ENCODE peak calls at places on chromosome 20, in five cellular contexts. P, G, E, L and C are unnamed samples.

GRCh38 chr20:51525241-51526104 is 17.0 kb downstream of the NFATC2 start:
- DNase-seq in P (no peak), G (no peak), E (no peak), L (no peak), C (peak)

GRCh38 chr20:973785-974194 is 28.3 kb downstream of the RSPO4 start:
- DNase-seq in P (no peak), G (peak), E (no peak), L (peak), C (no peak)

GRCh38 chr20:23078351-23078993 is 7.7 kb downstream of the CD93 start:
- DNase-seq in P (no peak), G (no peak), E (no peak), L (peak), C (no peak)

GRCh38 chr20:57627972-57628650 is 7.9 kb upstream of the ZBP1 start:
- DNase-seq in P (no peak), G (peak), E (no peak), L (peak), C (no peak)

GRCh38 chr20:24879875-24880274 is 69.2 kb upstream of the CST7 start:
- DNase-seq in P (no peak), G (no peak), E (no peak), L (no peak), C (no peak)

GRCh38 chr20:57708694-57709673 is 831 bp downstream of the PMEPA1 start:
- DNase-seq in P (no peak), G (peak), E (no peak), L (peak), C (peak)

GRCh38 chr20:57693002-57693582 is 16.7 kb downstream of the PMEPA1 start:
- DNase-seq in P (no peak), G (peak), E (peak), L (no peak), C (no peak)

GRCh38 chr20:37897008-37897548 is 5.8 kb upstream of the VSTM2L start:
- DNase-seq in P (peak), G (no peak), E (no peak), L (peak), C (no peak)

GRCh38 chr20:59783020-59784010 is 150.1 kb downstream of the SYCP2 start:
- DNase-seq in P (peak), G (peak), E (peak), L (peak), C (no peak)

GRCh38 chr20:831251-831650 is 2.3 kb upstream of the FAM110A start:
- DNase-seq in P (no peak), G (no peak), E (no peak), L (no peak), C (no peak)

GRCh38 chr20:24405810-24406209 is 63.6 kb upstream of the SYNDIG1 start:
- DNase-seq in P (no peak), G (no peak), E (no peak), L (no peak), C (no peak)

GRCh38 chr20:41643504-41643938 is 25.3 kb upstream of the CHD6 start:
- DNase-seq in P (no peak), G (peak), E (peak), L (peak), C (no peak)

GRCh38 chr20:8161262-8162071 is 29.4 kb downstream of the PLCB1 start:
- DNase-seq in P (no peak), G (no peak), E (no peak), L (no peak), C (no peak)

GRCh38 chr20:62104791-62105345 is 17.4 kb upstream of the LSM14B start:
- DNase-seq in P (no peak), G (peak), E (peak), L (peak), C (no peak)

GRCh38 chr20:43992885-43993284 is 78.2 kb downstream of the TOX2 start:
- DNase-seq in P (no peak), G (no peak), E (no peak), L (no peak), C (no peak)

GRCh38 chr20:49675368-49676151 is 38.1 kb downstream of the B4GALT5 start:
- DNase-seq in P (no peak), G (peak), E (no peak), L (no peak), C (no peak)

GRCh38 chr20:15618912-15619311 is 954.3 kb downstream of the KIF16B start:
- DNase-seq in P (no peak), G (no peak), E (no peak), L (no peak), C (no peak)

GRCh38 chr20:59765599-59766177 is 161.3 kb downstream of the PHACTR3 start:
- DNase-seq in P (peak), G (peak), E (no peak), L (peak), C (no peak)

GRCh38 chr20:38523697-38524096 is 51.1 kb downstream of the RALGAPB start:
- DNase-seq in P (no peak), G (no peak), E (no peak), L (peak), C (no peak)

GRCh38 chr20:58547527-58548475 is 32.6 kb upstream of the APCDD1L start:
- DNase-seq in P (no peak), G (no peak), E (no peak), L (no peak), C (no peak)

GRCh38 chr20:16864069-16864468 is 115.9 kb downstream of the OTOR start:
- DNase-seq in P (no peak), G (peak), E (no peak), L (no peak), C (no peak)

GRCh38 chr20:54028276-54029011 is 42.0 kb downstream of the BCAS1 start:
- DNase-seq in P (no peak), G (no peak), E (no peak), L (no peak), C (no peak)

GRCh38 chr20:55544638-55545037 is 460.7 kb downstream of the CBLN4 start:
- DNase-seq in P (no peak), G (no peak), E (no peak), L (no peak), C (no peak)

GRCh38 chr20:38673731-38674177 is 50.5 kb upstream of the SLC32A1 start:
- DNase-seq in P (no peak), G (peak), E (no peak), L (peak), C (peak)

DNA sequence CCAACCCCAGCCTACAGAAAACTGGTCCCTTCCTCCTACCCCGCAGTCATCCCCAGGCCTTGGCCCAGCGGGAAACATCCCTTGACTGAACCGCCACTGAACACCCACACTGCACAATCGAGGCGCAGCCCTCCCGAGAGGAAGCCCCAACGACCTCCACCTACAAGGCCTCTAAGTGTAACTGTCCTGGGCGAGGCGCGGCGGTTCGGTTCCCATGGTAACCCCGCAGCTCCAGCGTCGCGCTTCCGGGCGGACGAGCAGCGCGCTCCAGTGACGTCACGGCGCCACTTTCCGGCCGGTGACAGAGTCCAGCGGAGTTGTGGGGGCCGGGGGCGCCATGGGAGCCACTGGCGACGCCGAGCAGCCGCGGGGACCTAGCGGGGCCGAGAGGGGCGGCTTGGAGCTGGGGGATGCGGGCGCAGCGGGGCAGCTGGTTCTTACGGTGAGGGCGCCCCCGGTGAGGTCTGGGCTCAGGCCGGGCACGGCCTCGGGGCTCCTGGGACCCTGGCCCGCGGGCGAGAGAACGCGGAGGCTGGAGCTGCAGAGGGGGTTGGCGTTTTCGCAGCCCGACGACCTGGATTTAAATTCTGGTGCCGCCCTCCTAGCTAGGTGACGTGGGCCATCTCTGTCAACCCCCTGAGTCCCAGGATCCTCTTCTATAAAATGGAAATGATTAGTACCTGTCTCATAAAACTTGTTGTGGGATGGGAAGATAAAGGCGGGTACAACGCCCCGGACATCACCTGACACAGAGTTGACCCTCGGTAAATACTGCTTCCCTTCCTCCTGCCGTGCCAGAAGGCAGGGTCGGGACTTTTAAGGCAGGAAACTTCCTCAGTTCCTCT is at the start of the genes DNTTIP1 and WFDC3:
- DNase-seq in P (peak), G (peak), E (peak), L (peak), C (peak)
- TF ChIP-seq CTCF in P (no peak), G (no peak), E (no peak), L (no peak), C (no peak)

GRCh38 chr20:6397115-6397514 is 274.3 kb upstream of the FERMT1 start:
- DNase-seq in P (no peak), G (no peak), E (no peak), L (no peak), C (no peak)
- TF ChIP-seq CTCF in P (no peak), G (no peak), E (no peak), L (no peak), C (no peak)

GRCh38 chr20:12808006-12808567 is 200.7 kb upstream of the SPTLC3 start:
- DNase-seq in P (no peak), G (no peak), E (no peak), L (no peak), C (no peak)
- TF ChIP-seq CTCF in P (no peak), G (no peak), E (no peak), L (no peak), C (no peak)

GRCh38 chr20:4781637-4782349 is 60.1 kb downstream of the PRND start:
- DNase-seq in P (no peak), G (no peak), E (no peak), L (no peak), C (no peak)

GRCh38 chr20:4782373-4782772 is 60.7 kb downstream of the PRND start:
- DNase-seq in P (no peak), G (no peak), E (no peak), L (no peak), C (no peak)

GRCh38 chr20:4776079-4776630 is 54.4 kb downstream of the PRND start:
- DNase-seq in P (no peak), G (no peak), E (no peak), L (no peak), C (no peak)

GRCh38 chr20:4781211-4781610 is 59.5 kb downstream of the PRND start:
- DNase-seq in P (no peak), G (no peak), E (no peak), L (no peak), C (no peak)

GRCh38 chr20:4780245-4780644 is 58.5 kb downstream of the PRND start:
- DNase-seq in P (no peak), G (no peak), E (no peak), L (no peak), C (no peak)
- TF ChIP-seq CTCF in P (no peak), G (no peak), E (no peak), L (no peak), C (no peak)

GRCh38 chr20:21796059-21796458 is 90.6 kb downstream of the PAX1 start:
- DNase-seq in P (no peak), G (no peak), E (no peak), L (no peak), C (no peak)
- TF ChIP-seq CTCF in P (peak), G (no peak), E (no peak), L (no peak), C (no peak)

GRCh38 chr20:32365560-32365959 is 7.4 kb downstream of the ASXL1 start:
- DNase-seq in P (no peak), G (no peak), E (no peak), L (no peak), C (no peak)
- TF ChIP-seq CTCF in P (no peak), G (no peak), E (no peak), L (no peak), C (no peak)